ENCODE peak calls at places on chromosomes 2 and 18, in six cellular contexts. One of them, this sample, is unnamed.

GRCh38 chr18:11309172-11309571 is 159.8 kb upstream of the PIEZO2 start:
- DNase-seq in AG10803: peak
- DNase-seq in GM13976: no peak
- DNase-seq in activated CD4-positive, alpha-beta T cell treated with anti-CD3 and anti-CD28 coated beads, Interleukin-2, amount 50 U/mL, for 1 hour: no peak
- DNase-seq in fibroblast of the aortic adventitia: peak
- DNase-seq in ascending aorta: no peak
- DNase-seq in this sample: no peak

GRCh38 chr2:174080672-174081121 is 115.5 kb upstream of the SP3 start:
- DNase-seq in AG10803: no peak
- DNase-seq in activated CD4-positive, alpha-beta T cell treated with anti-CD3 and anti-CD28 coated beads, Interleukin-2, amount 50 U/mL, for 1 hour: no peak
- DNase-seq in GM13976: no peak
- DNase-seq in ascending aorta: no peak
- DNase-seq in fibroblast of the aortic adventitia: no peak
- DNase-seq in this sample: no peak

GRCh38 chr2:216635171-216635570 is 2.0 kb downstream of the IGFBP2 start:
- DNase-seq in fibroblast of the aortic adventitia: no peak
- DNase-seq in AG10803: no peak
- DNase-seq in activated CD4-positive, alpha-beta T cell treated with anti-CD3 and anti-CD28 coated beads, Interleukin-2, amount 50 U/mL, for 1 hour: no peak
- DNase-seq in GM13976: peak
- DNase-seq in ascending aorta: no peak
- DNase-seq in this sample: peak

GRCh38 chr18:9642799-9643445 is 28.6 kb upstream of the PPP4R1 start:
- DNase-seq in fibroblast of the aortic adventitia: no peak
- DNase-seq in activated CD4-positive, alpha-beta T cell treated with anti-CD3 and anti-CD28 coated beads, Interleukin-2, amount 50 U/mL, for 1 hour: no peak
- DNase-seq in GM13976: no peak
- DNase-seq in AG10803: peak
- DNase-seq in ascending aorta: no peak
- DNase-seq in this sample: peak

GRCh38 chr2:100243671-100244030 is 78.7 kb downstream of the LONRF2 start:
- DNase-seq in AG10803: no peak
- DNase-seq in activated CD4-positive, alpha-beta T cell treated with anti-CD3 and anti-CD28 coated beads, Interleukin-2, amount 50 U/mL, for 1 hour: no peak
- DNase-seq in fibroblast of the aortic adventitia: no peak
- DNase-seq in GM13976: no peak
- DNase-seq in ascending aorta: no peak
- DNase-seq in this sample: no peak

GRCh38 chr2:134124047-134124753 is 129.7 kb upstream of the MGAT5 start:
- DNase-seq in fibroblast of the aortic adventitia: peak
- DNase-seq in AG10803: no peak
- DNase-seq in activated CD4-positive, alpha-beta T cell treated with anti-CD3 and anti-CD28 coated beads, Interleukin-2, amount 50 U/mL, for 1 hour: no peak
- DNase-seq in GM13976: no peak
- DNase-seq in ascending aorta: no peak
- DNase-seq in this sample: no peak

GRCh38 chr2:211928186-211928585 is 610.4 kb downstream of the ERBB4 start:
- DNase-seq in GM13976: no peak
- DNase-seq in fibroblast of the aortic adventitia: no peak
- DNase-seq in AG10803: no peak
- DNase-seq in ascending aorta: no peak
- DNase-seq in activated CD4-positive, alpha-beta T cell treated with anti-CD3 and anti-CD28 coated beads, Interleukin-2, amount 50 U/mL, for 1 hour: no peak
- DNase-seq in this sample: no peak

GRCh38 chr2:114754907-114755563 is 312.6 kb downstream of the DPP10 start:
- DNase-seq in GM13976: no peak
- DNase-seq in fibroblast of the aortic adventitia: no peak
- DNase-seq in activated CD4-positive, alpha-beta T cell treated with anti-CD3 and anti-CD28 coated beads, Interleukin-2, amount 50 U/mL, for 1 hour: no peak
- DNase-seq in ascending aorta: no peak
- DNase-seq in AG10803: no peak
- DNase-seq in this sample: no peak

GRCh38 chr2:88831071-88831791 is 139.8 kb downstream of the RPIA start:
- DNase-seq in ascending aorta: no peak
- DNase-seq in activated CD4-positive, alpha-beta T cell treated with anti-CD3 and anti-CD28 coated beads, Interleukin-2, amount 50 U/mL, for 1 hour: no peak
- DNase-seq in GM13976: no peak
- DNase-seq in fibroblast of the aortic adventitia: no peak
- DNase-seq in AG10803: no peak
- DNase-seq in this sample: no peak

GRCh38 chr2:78061301-78061700 is 539.1 kb upstream of the LRRTM4 start:
- DNase-seq in GM13976: no peak
- DNase-seq in AG10803: no peak
- DNase-seq in activated CD4-positive, alpha-beta T cell treated with anti-CD3 and anti-CD28 coated beads, Interleukin-2, amount 50 U/mL, for 1 hour: no peak
- DNase-seq in fibroblast of the aortic adventitia: no peak
- DNase-seq in ascending aorta: no peak
- DNase-seq in this sample: no peak

GRCh38 chr2:190304404-190304803 is 15.2 kb downstream of the HIBCH start:
- DNase-seq in GM13976: no peak
- DNase-seq in activated CD4-positive, alpha-beta T cell treated with anti-CD3 and anti-CD28 coated beads, Interleukin-2, amount 50 U/mL, for 1 hour: no peak
- DNase-seq in AG10803: no peak
- DNase-seq in fibroblast of the aortic adventitia: no peak
- DNase-seq in ascending aorta: no peak
- DNase-seq in this sample: no peak

GRCh38 chr2:119864318-119864717 is 104.6 kb downstream of the PTPN4 start:
- DNase-seq in fibroblast of the aortic adventitia: no peak
- DNase-seq in GM13976: no peak
- DNase-seq in activated CD4-positive, alpha-beta T cell treated with anti-CD3 and anti-CD28 coated beads, Interleukin-2, amount 50 U/mL, for 1 hour: no peak
- DNase-seq in AG10803: no peak
- DNase-seq in ascending aorta: no peak
- DNase-seq in this sample: no peak

GRCh38 chr18:28905509-28905908 is 728.6 kb upstream of the CDH2 start:
- DNase-seq in GM13976: no peak
- DNase-seq in ascending aorta: no peak
- DNase-seq in AG10803: peak
- DNase-seq in activated CD4-positive, alpha-beta T cell treated with anti-CD3 and anti-CD28 coated beads, Interleukin-2, amount 50 U/mL, for 1 hour: no peak
- DNase-seq in fibroblast of the aortic adventitia: peak
- DNase-seq in this sample: peak

GRCh38 chr2:233379034-233379433 is 24.7 kb downstream of the DGKD start:
- DNase-seq in activated CD4-positive, alpha-beta T cell treated with anti-CD3 and anti-CD28 coated beads, Interleukin-2, amount 50 U/mL, for 1 hour: no peak
- DNase-seq in ascending aorta: no peak
- DNase-seq in GM13976: no peak
- DNase-seq in AG10803: no peak
- DNase-seq in fibroblast of the aortic adventitia: no peak
- DNase-seq in this sample: no peak

GRCh38 chr2:105595536-105595935 is 149.2 kb upstream of the NCK2 start:
- DNase-seq in fibroblast of the aortic adventitia: no peak
- DNase-seq in GM13976: no peak
- DNase-seq in AG10803: no peak
- DNase-seq in activated CD4-positive, alpha-beta T cell treated with anti-CD3 and anti-CD28 coated beads, Interleukin-2, amount 50 U/mL, for 1 hour: no peak
- DNase-seq in ascending aorta: no peak
- DNase-seq in this sample: no peak

GRCh38 chr2:156005999-156006712 is 326.4 kb downstream of the NR4A2 start:
- DNase-seq in fibroblast of the aortic adventitia: peak
- DNase-seq in GM13976: no peak
- DNase-seq in ascending aorta: no peak
- DNase-seq in activated CD4-positive, alpha-beta T cell treated with anti-CD3 and anti-CD28 coated beads, Interleukin-2, amount 50 U/mL, for 1 hour: no peak
- DNase-seq in AG10803: no peak
- DNase-seq in this sample: no peak

GRCh38 chr18:64271264-64271663 is 122.4 kb upstream of the LINC00305 start:
- DNase-seq in fibroblast of the aortic adventitia: no peak
- DNase-seq in GM13976: no peak
- DNase-seq in activated CD4-positive, alpha-beta T cell treated with anti-CD3 and anti-CD28 coated beads, Interleukin-2, amount 50 U/mL, for 1 hour: no peak
- DNase-seq in ascending aorta: no peak
- DNase-seq in AG10803: no peak
- DNase-seq in this sample: no peak

GRCh38 chr2:208269091-208269490 is 3.0 kb downstream of the PIKFYVE start:
- DNase-seq in GM13976: no peak
- DNase-seq in ascending aorta: no peak
- DNase-seq in fibroblast of the aortic adventitia: no peak
- DNase-seq in activated CD4-positive, alpha-beta T cell treated with anti-CD3 and anti-CD28 coated beads, Interleukin-2, amount 50 U/mL, for 1 hour: no peak
- DNase-seq in AG10803: no peak
- DNase-seq in this sample: no peak

GRCh38 chr18:13640266-13640860 is 86.0 kb downstream of the FAM210A start:
- DNase-seq in ascending aorta: no peak
- DNase-seq in GM13976: no peak
- DNase-seq in activated CD4-positive, alpha-beta T cell treated with anti-CD3 and anti-CD28 coated beads, Interleukin-2, amount 50 U/mL, for 1 hour: no peak
- DNase-seq in AG10803: no peak
- DNase-seq in fibroblast of the aortic adventitia: no peak
- DNase-seq in this sample: no peak

GRCh38 chr18:3179430-3180089 is 40.2 kb downstream of the MYOM1 start:
- DNase-seq in AG10803: no peak
- DNase-seq in GM13976: peak
- DNase-seq in activated CD4-positive, alpha-beta T cell treated with anti-CD3 and anti-CD28 coated beads, Interleukin-2, amount 50 U/mL, for 1 hour: no peak
- DNase-seq in fibroblast of the aortic adventitia: no peak
- DNase-seq in ascending aorta: no peak
- DNase-seq in this sample: no peak

GRCh38 chr2:37766087-37766486 is 94.6 kb upstream of the CDC42EP3 start:
- DNase-seq in activated CD4-positive, alpha-beta T cell treated with anti-CD3 and anti-CD28 coated beads, Interleukin-2, amount 50 U/mL, for 1 hour: no peak
- DNase-seq in GM13976: no peak
- DNase-seq in ascending aorta: no peak
- DNase-seq in fibroblast of the aortic adventitia: no peak
- DNase-seq in AG10803: peak
- DNase-seq in this sample: peak

GRCh38 chr2:109202486-109202885 is 73.5 kb downstream of the SH3RF3 start:
- DNase-seq in GM13976: no peak
- DNase-seq in activated CD4-positive, alpha-beta T cell treated with anti-CD3 and anti-CD28 coated beads, Interleukin-2, amount 50 U/mL, for 1 hour: no peak
- DNase-seq in AG10803: no peak
- DNase-seq in fibroblast of the aortic adventitia: no peak
- DNase-seq in ascending aorta: no peak
- DNase-seq in this sample: no peak